ENCODE peak calls at places on chromosomes 6 and 20, in four cellular contexts. One of them, this sample, is unnamed.

GRCh38 chr6:130385059-130385695 is 19.4 kb downstream of the TMEM200A start:
- DNase-seq in WTC11: no peak
- DNase-seq in K562: no peak
- DNase-seq in GM12878: no peak
- DNase-seq in this sample: no peak

GRCh38 chr6:142210606-142211005 is 63.5 kb downstream of the VTA1 start:
- DNase-seq in WTC11: no peak
- DNase-seq in K562: no peak
- DNase-seq in GM12878: no peak
- DNase-seq in this sample: no peak

GRCh38 chr6:104184036-104184435 is 675.7 kb downstream of the HACE1 start:
- DNase-seq in WTC11: no peak
- DNase-seq in K562: no peak
- DNase-seq in GM12878: no peak
- DNase-seq in this sample: no peak

GRCh38 chr6:108200631-108201030 is 34.8 kb downstream of the NR2E1 start:
- DNase-seq in WTC11: no peak
- DNase-seq in K562: no peak
- DNase-seq in GM12878: no peak
- DNase-seq in this sample: peak; percentile 72

GRCh38 chr6:2381872-2382661 is 136.7 kb upstream of the GMDS start:
- DNase-seq in WTC11: no peak
- DNase-seq in K562: no peak
- DNase-seq in GM12878: no peak
- DNase-seq in this sample: no peak

GRCh38 chr20:35595456-35595855 is 20.2 kb upstream of the SPAG4 start:
- DNase-seq in WTC11: no peak
- DNase-seq in K562: no peak
- DNase-seq in GM12878: no peak
- DNase-seq in this sample: no peak

GRCh38 chr20:53343433-53343832 is 250.2 kb downstream of the ZNF217 start:
- DNase-seq in WTC11: no peak
- DNase-seq in K562: no peak
- DNase-seq in GM12878: no peak
- DNase-seq in this sample: no peak

GRCh38 chr6:33935439-33936080 is 131.8 kb upstream of the MLN start:
- DNase-seq in WTC11: no peak
- DNase-seq in K562: no peak
- DNase-seq in GM12878: no peak
- DNase-seq in this sample: no peak

GRCh38 chr6:21115111-21115510 is 478.4 kb upstream of the SOX4 start:
- DNase-seq in WTC11: no peak
- DNase-seq in K562: no peak
- DNase-seq in GM12878: no peak
- DNase-seq in this sample: peak; percentile 18

GRCh38 chr6:72032056-72032455 is 145.7 kb downstream of the RIMS1 start:
- DNase-seq in WTC11: no peak
- DNase-seq in K562: no peak
- DNase-seq in GM12878: no peak
- DNase-seq in this sample: no peak

GRCh38 chr6:104771258-104771832 is 88.4 kb downstream of the HACE1 start:
- DNase-seq in WTC11: no peak
- DNase-seq in K562: peak; percentile 13
- DNase-seq in GM12878: no peak
- DNase-seq in this sample: peak; percentile 10

GRCh38 chr6:55437141-55437540 is 109.9 kb downstream of the GFRAL start:
- DNase-seq in WTC11: no peak
- DNase-seq in K562: no peak
- DNase-seq in GM12878: no peak
- DNase-seq in this sample: no peak

GRCh38 chr6:137811121-137811911 is 55.7 kb upstream of the TNFAIP3 start:
- DNase-seq in WTC11: no peak
- DNase-seq in K562: peak; percentile 92
- DNase-seq in GM12878: peak; percentile 95
- DNase-seq in this sample: peak; percentile 90

GRCh38 chr6:166420351-166420750 is 37.6 kb upstream of the MPC1 start:
- DNase-seq in WTC11: no peak
- DNase-seq in K562: peak; percentile 34
- DNase-seq in GM12878: no peak
- DNase-seq in this sample: peak; percentile 86

GRCh38 chr6:71367763-71368162 is 79.2 kb downstream of the OGFRL1 start:
- DNase-seq in WTC11: no peak
- DNase-seq in K562: no peak
- DNase-seq in GM12878: no peak
- DNase-seq in this sample: no peak

GRCh38 chr6:10745116-10745515 is 2.5 kb upstream of the TMEM14B start:
- DNase-seq in WTC11: no peak
- DNase-seq in K562: no peak
- DNase-seq in GM12878: no peak
- DNase-seq in this sample: no peak

GRCh38 chr20:62214067-62214466 is 6.0 kb downstream of the HRH3 start:
- DNase-seq in WTC11: no peak
- DNase-seq in K562: no peak
- DNase-seq in GM12878: no peak
- DNase-seq in this sample: no peak

GRCh38 chr6:130202782-130203181 is 20.0 kb downstream of the SAMD3 start:
- DNase-seq in WTC11: peak; percentile 28
- DNase-seq in K562: peak; percentile 53
- DNase-seq in GM12878: no peak
- DNase-seq in this sample: no peak

GRCh38 chr6:109738200-109738599 is 47.1 kb downstream of the FIG4 start:
- DNase-seq in WTC11: no peak
- DNase-seq in K562: no peak
- DNase-seq in GM12878: no peak
- DNase-seq in this sample: no peak

GRCh38 chr20:46021361-46022359 is 7.4 kb upstream of the SLC12A5 start:
- DNase-seq in WTC11: peak; percentile 98
- DNase-seq in K562: peak; percentile 90
- DNase-seq in GM12878: no peak
- DNase-seq in this sample: peak; percentile 69

GRCh38 chr6:113719545-113719944 is 137.6 kb upstream of the MARCKS start:
- DNase-seq in WTC11: no peak
- DNase-seq in K562: no peak
- DNase-seq in GM12878: no peak
- DNase-seq in this sample: no peak

GRCh38 chr6:33430991-33431879 is 11.4 kb downstream of the SYNGAP1 start:
- DNase-seq in WTC11: peak; percentile 93
- DNase-seq in K562: peak; percentile 89
- DNase-seq in GM12878: no peak
- DNase-seq in this sample: peak; percentile 46

GRCh38 chr6:128806274-128806673 is 76.7 kb upstream of the LAMA2 start:
- DNase-seq in WTC11: no peak
- DNase-seq in K562: no peak
- DNase-seq in GM12878: no peak
- DNase-seq in this sample: no peak

GRCh38 chr20:55069951-55070350 is 594.6 kb downstream of the DOK5 start:
- DNase-seq in WTC11: no peak
- DNase-seq in K562: no peak
- DNase-seq in GM12878: no peak
- DNase-seq in this sample: no peak

GRCh38 chr6:161076211-161076677 is 84.7 kb downstream of the MAP3K4 start:
- DNase-seq in WTC11: no peak
- DNase-seq in K562: no peak
- DNase-seq in GM12878: no peak
- DNase-seq in this sample: no peak

GRCh38 chr20:57756213-57756612 is 46.4 kb upstream of the PMEPA1 start:
- DNase-seq in WTC11: no peak
- DNase-seq in K562: no peak
- DNase-seq in GM12878: no peak
- DNase-seq in this sample: no peak

GRCh38 chr20:57754190-57754589 is 44.4 kb upstream of the PMEPA1 start:
- DNase-seq in WTC11: no peak
- DNase-seq in K562: no peak
- DNase-seq in GM12878: no peak
- DNase-seq in this sample: no peak

GRCh38 chr20:57757767-57758166 is 48.0 kb upstream of the PMEPA1 start:
- DNase-seq in WTC11: no peak
- DNase-seq in K562: no peak
- DNase-seq in GM12878: no peak
- DNase-seq in this sample: no peak

GRCh38 chr20:57755609-57756008 is 45.8 kb upstream of the PMEPA1 start:
- DNase-seq in WTC11: no peak
- DNase-seq in K562: no peak
- DNase-seq in GM12878: no peak
- DNase-seq in this sample: no peak

GRCh38 chr20:57756921-57757320 is 47.1 kb upstream of the PMEPA1 start:
- DNase-seq in WTC11: no peak
- DNase-seq in K562: no peak
- DNase-seq in GM12878: no peak
- DNase-seq in this sample: no peak
- TF ChIP-seq ETV6 in WTC11: no peak
- TF ChIP-seq ETV6 in K562: no peak
- TF ChIP-seq ETV6 in GM12878: no peak
- TF ChIP-seq ETV6 in this sample: no peak

GRCh38 chr6:16600026-16600425 is 161.2 kb downstream of the ATXN1 start:
- DNase-seq in WTC11: no peak
- DNase-seq in K562: no peak
- DNase-seq in GM12878: no peak
- DNase-seq in this sample: no peak
- TF ChIP-seq ETV6 in WTC11: no peak
- TF ChIP-seq ETV6 in K562: no peak
- TF ChIP-seq ETV6 in GM12878: no peak
- TF ChIP-seq ETV6 in this sample: no peak

GRCh38 chr20:24875078-24875477 is 74.0 kb upstream of the CST7 start:
- DNase-seq in WTC11: no peak
- DNase-seq in K562: no peak
- DNase-seq in GM12878: no peak
- DNase-seq in this sample: no peak

GRCh38 chr20:24871429-24872213 is 77.4 kb upstream of the CST7 start:
- DNase-seq in WTC11: no peak
- DNase-seq in K562: no peak
- DNase-seq in GM12878: no peak
- DNase-seq in this sample: no peak

GRCh38 chr20:24870876-24871275 is 78.2 kb upstream of the CST7 start:
- DNase-seq in WTC11: no peak
- DNase-seq in K562: no peak
- DNase-seq in GM12878: no peak
- DNase-seq in this sample: no peak

GRCh38 chr20:24873015-24873620 is 76.0 kb upstream of the CST7 start:
- DNase-seq in WTC11: no peak
- DNase-seq in K562: no peak
- DNase-seq in GM12878: no peak
- DNase-seq in this sample: no peak

GRCh38 chr20:24872291-24873014 is 76.6 kb upstream of the CST7 start:
- DNase-seq in WTC11: no peak
- DNase-seq in K562: no peak
- DNase-seq in GM12878: no peak
- DNase-seq in this sample: no peak
- TF ChIP-seq ETV6 in WTC11: no peak
- TF ChIP-seq ETV6 in K562: no peak
- TF ChIP-seq ETV6 in GM12878: no peak
- TF ChIP-seq ETV6 in this sample: no peak

GRCh38 chr20:819680-820327 is 13.7 kb upstream of the FAM110A start:
- DNase-seq in WTC11: no peak
- DNase-seq in K562: no peak
- DNase-seq in GM12878: no peak
- DNase-seq in this sample: no peak
- TF ChIP-seq ETV6 in WTC11: no peak
- TF ChIP-seq ETV6 in K562: no peak
- TF ChIP-seq ETV6 in GM12878: no peak
- TF ChIP-seq ETV6 in this sample: no peak

GRCh38 chr6:168179133-168179532 is 100.1 kb upstream of the FRMD1 start:
- DNase-seq in WTC11: no peak
- DNase-seq in K562: peak; percentile 9
- DNase-seq in GM12878: no peak
- DNase-seq in this sample: no peak
- TF ChIP-seq ETV6 in WTC11: no peak
- TF ChIP-seq ETV6 in K562: no peak
- TF ChIP-seq ETV6 in GM12878: no peak
- TF ChIP-seq ETV6 in this sample: no peak

GRCh38 chr6:53581161-53581560 is 36.3 kb upstream of the GCLC start:
- DNase-seq in WTC11: no peak
- DNase-seq in K562: no peak
- DNase-seq in GM12878: no peak
- DNase-seq in this sample: no peak
- TF ChIP-seq ETV6 in WTC11: no peak
- TF ChIP-seq ETV6 in K562: no peak
- TF ChIP-seq ETV6 in GM12878: no peak
- TF ChIP-seq ETV6 in this sample: no peak

GRCh38 chr6:145368075-145368474 is 367.2 kb downstream of the EPM2A start:
- DNase-seq in WTC11: no peak
- DNase-seq in K562: no peak
- DNase-seq in GM12878: no peak
- DNase-seq in this sample: no peak

GRCh38 chr6:145373826-145374225 is 361.5 kb downstream of the EPM2A start:
- DNase-seq in WTC11: no peak
- DNase-seq in K562: no peak
- DNase-seq in GM12878: no peak
- DNase-seq in this sample: no peak

GRCh38 chr6:145370559-145370958 is 364.8 kb downstream of the EPM2A start:
- DNase-seq in WTC11: no peak
- DNase-seq in K562: no peak
- DNase-seq in GM12878: no peak
- DNase-seq in this sample: no peak

GRCh38 chr6:145374566-145374965 is 360.8 kb downstream of the EPM2A start:
- DNase-seq in WTC11: no peak
- DNase-seq in K562: no peak
- DNase-seq in GM12878: no peak
- DNase-seq in this sample: no peak

GRCh38 chr6:145372671-145373123 is 362.6 kb downstream of the EPM2A start:
- DNase-seq in WTC11: no peak
- DNase-seq in K562: no peak
- DNase-seq in GM12878: peak; percentile 52
- DNase-seq in this sample: peak; percentile 12
- TF ChIP-seq ETV6 in WTC11: no peak
- TF ChIP-seq ETV6 in K562: no peak
- TF ChIP-seq ETV6 in GM12878: no peak
- TF ChIP-seq ETV6 in this sample: no peak

This sample was measured in HepG2.